ENCODE peak calls at places on chromosomes 12 and 14, in five cellular contexts. Y is Calu3, E is AG10803, C is lower leg skin, B is brain microvascular endothelial cell. D is an unnamed sample.

GRCh38 chr14:22748691-22749090 is 17.8 kb upstream of the OXA1L start:
- DNase-seq in Y (no peak), E (no peak), C (no peak), B (no peak), D (peak)

GRCh38 chr12:76266797-76267196 is 81.4 kb downstream of the BBS10 start:
- DNase-seq in Y (no peak), E (peak), C (peak), B (peak), D (no peak)

GRCh38 chr12:58608711-58609110 is 311.6 kb downstream of the LRIG3 start:
- DNase-seq in Y (no peak), E (peak), C (no peak), B (no peak), D (no peak)

GRCh38 chr12:68374315-68374982 is 42.3 kb upstream of the MDM1 start:
- DNase-seq in Y (no peak), E (no peak), C (no peak), B (no peak), D (no peak)

GRCh38 chr14:92659765-92660561 is 88.5 kb downstream of the LGMN start:
- DNase-seq in Y (no peak), E (peak), C (peak), B (no peak), D (no peak)

GRCh38 chr12:17992002-17992656 is 97.9 kb downstream of the RERGL start:
- DNase-seq in Y (peak), E (peak), C (no peak), B (peak), D (no peak)

GRCh38 chr14:67575684-67576083 is 24.4 kb downstream of the PIGH start:
- DNase-seq in Y (peak), E (no peak), C (no peak), B (peak), D (no peak)

GRCh38 chr14:91177073-91177796 is 63.4 kb downstream of the DGLUCY start:
- DNase-seq in Y (peak), E (peak), C (peak), B (peak), D (peak)

GRCh38 chr12:8948711-8949524 is 527 bp downstream of the M6PR start:
- DNase-seq in Y (no peak), E (peak), C (no peak), B (peak), D (peak)

GRCh38 chr14:32593290-32593942 is 264.3 kb downstream of the AKAP6 start:
- DNase-seq in Y (no peak), E (peak), C (no peak), B (peak), D (no peak)

GRCh38 chr14:99073401-99073800 is 198.6 kb downstream of the BCL11B start:
- DNase-seq in Y (no peak), E (no peak), C (peak), B (no peak), D (no peak)

GRCh38 chr12:89064151-89064550 is 288.1 kb downstream of the DUSP6 start:
- DNase-seq in Y (no peak), E (no peak), C (no peak), B (no peak), D (no peak)

GRCh38 chr12:64780531-64781373 is 21.5 kb upstream of the GNS start:
- DNase-seq in Y (peak), E (no peak), C (no peak), B (no peak), D (peak)

GRCh38 chr12:112905451-112906089 is 1.2 kb upstream of the OAS1 start:
- DNase-seq in Y (peak), E (no peak), C (no peak), B (no peak), D (no peak)

GRCh38 chr14:34980337-34980900 is 2.4 kb upstream of the SRP54 start:
- DNase-seq in Y (no peak), E (no peak), C (no peak), B (no peak), D (no peak)

GRCh38 chr14:64649383-64649998 is 54.7 kb upstream of the PLEKHG3 start:
- DNase-seq in Y (no peak), E (peak), C (peak), B (no peak), D (no peak)

GRCh38 chr12:51639361-51639760 is 48.3 kb downstream of the SCN8A start:
- DNase-seq in Y (no peak), E (peak), C (no peak), B (no peak), D (no peak)

GRCh38 chr12:5027436-5027835 is 16.2 kb upstream of the KCNA5 start:
- DNase-seq in Y (no peak), E (no peak), C (no peak), B (no peak), D (no peak)

DNA sequence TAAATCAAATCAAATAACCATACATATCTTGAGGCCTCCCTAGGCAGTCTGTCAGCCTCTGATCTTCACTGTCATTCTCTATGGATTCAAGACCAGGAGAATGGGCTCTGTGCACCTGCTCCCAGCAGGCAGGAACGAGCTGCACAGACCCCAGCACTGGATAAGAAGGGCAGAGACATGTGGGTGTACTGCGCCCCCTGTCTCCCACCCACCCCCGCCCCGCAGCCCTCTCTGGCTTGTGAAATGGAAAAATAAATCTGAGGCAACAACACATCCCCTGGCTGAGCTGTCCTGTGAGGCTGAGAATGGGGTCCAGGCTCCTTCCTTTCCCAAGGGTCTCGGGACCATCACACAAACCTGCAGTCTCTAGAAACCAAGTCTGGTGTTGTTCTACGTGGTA is 26.2 kb downstream of the CLMN start:
- DNase-seq in Y (no peak), E (no peak), C (no peak), B (no peak), D (no peak)
- TF ChIP-seq CTCF in Y (no peak), E (no peak), C (no peak), B (no peak), D (no peak)

DNA sequence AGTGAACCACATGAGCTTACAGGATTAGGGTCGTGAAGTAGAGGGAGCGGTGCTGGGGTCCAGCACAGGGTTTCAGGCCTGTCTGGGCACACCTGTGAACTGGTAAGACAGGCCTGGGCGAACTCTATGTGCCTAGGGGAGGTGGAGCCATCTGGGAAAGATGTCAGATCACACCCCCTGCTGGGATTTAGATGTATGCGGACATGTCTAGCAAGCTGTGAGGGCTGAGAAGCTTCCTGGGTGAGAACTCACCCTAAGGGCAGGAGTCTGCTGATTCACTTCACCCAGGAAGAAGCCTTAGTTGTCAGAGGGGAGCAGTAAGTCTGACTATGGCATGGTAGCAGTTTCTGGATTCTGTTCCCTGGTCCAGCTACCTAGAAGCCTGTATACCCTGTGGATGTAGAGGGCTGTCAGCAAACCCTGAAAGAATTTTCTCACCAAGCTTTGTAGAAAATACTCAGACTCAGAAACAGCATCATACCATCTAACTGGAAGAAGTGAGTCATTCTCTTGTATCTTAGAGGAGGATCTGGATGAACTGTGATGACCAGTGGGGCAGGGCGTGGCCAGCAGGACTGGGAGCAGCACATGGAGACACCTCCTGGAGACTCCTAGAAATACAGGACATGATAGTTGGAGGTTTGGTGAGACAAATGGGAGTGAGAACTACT is 11.2 kb upstream of the PYGL start:
- DNase-seq in Y (peak), E (peak), C (peak), B (peak), D (no peak)
- TF ChIP-seq CTCF in Y (no peak), E (peak), C (no peak), B (peak), D (no peak)

DNA sequence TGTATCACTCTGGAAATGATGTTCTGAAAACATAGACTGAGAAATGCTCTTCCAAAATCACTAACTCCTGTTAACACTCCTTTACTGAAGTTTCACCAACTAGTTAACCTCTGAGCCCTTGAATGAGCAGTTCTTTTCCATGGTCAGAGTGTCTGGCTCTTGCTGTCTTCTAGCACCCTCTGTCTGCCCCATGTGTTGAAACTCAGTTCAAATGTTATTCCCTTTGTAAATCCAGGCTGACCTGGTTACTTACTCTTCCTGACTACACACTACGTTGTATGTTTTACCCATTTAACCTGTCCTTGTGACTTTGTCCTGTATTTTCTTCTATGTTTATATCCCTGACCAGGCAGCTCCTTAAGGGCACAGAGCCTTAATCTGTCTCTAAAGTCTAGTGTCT is 388.9 kb upstream of the RPL10L start:
- DNase-seq in Y (peak), E (no peak), C (no peak), B (peak), D (no peak)
- TF ChIP-seq CTCF in Y (no peak), E (no peak), C (no peak), B (peak), D (no peak)

GRCh38 chr12:48999371-49000131 is at the start of gene DDN:
- DNase-seq in Y (no peak), E (peak), C (no peak), B (peak), D (peak)
- TF ChIP-seq CTCF in Y (no peak), E (no peak), C (no peak), B (peak), D (no peak)

GRCh38 chr12:60926256-60926655 is 1330.4 kb downstream of the SLC16A7 start:
- DNase-seq in Y (no peak), E (no peak), C (no peak), B (no peak), D (no peak)
- TF ChIP-seq CTCF in Y (no peak), E (no peak), C (no peak), B (no peak), D (no peak)

DNA sequence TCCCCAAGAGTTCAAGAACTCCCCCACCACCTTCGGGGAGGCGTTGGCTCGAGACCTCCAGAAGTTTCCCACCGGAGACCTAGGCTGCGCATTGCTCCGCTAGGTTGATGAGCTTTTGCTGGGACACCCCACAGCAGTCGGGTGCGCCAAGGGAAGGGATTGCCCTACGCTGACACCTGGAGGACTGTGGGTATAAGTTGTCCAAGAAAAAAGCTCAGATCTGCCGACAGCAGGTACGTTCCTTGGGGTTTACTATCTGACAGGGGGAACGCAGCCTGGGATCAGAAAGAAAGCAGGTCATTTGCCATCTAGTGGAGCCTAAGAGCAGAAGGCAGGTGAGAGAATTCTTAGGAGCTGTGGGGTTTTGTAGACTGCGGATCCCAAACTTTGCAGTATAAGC is 98.8 kb downstream of the FRMD6 start:
- DNase-seq in Y (no peak), E (no peak), C (no peak), B (no peak), D (no peak)
- TF ChIP-seq CTCF in Y (no peak), E (no peak), C (no peak), B (peak), D (no peak)

DNA sequence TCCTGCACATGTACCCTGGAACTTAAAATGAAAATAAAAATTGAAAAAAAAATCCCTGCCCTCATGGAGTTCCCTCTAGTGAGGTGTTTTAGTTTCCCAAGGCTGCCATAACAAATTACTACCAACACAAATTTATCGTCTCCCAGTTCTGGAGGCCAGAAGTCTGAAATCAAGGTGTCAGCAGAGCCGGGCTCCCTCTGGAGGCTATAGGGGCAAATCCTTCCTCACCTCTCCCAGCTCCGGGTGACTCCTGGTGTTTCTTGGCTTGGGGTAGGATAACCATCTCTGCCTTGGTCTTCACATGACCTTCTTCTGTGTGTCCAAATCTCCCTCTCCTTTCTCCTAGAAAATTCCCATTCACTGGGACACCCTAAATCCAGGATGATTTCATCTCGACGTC is 50.1 kb downstream of the PLXNC1 start:
- DNase-seq in Y (no peak), E (no peak), C (no peak), B (no peak), D (no peak)
- TF ChIP-seq CTCF in Y (no peak), E (no peak), C (no peak), B (no peak), D (no peak)

GRCh38 chr14:101458536-101459391 is 102.5 kb upstream of the DIO3 start:
- DNase-seq in Y (no peak), E (no peak), C (no peak), B (no peak), D (no peak)

GRCh38 chr14:101456246-101457159 is 104.8 kb upstream of the DIO3 start:
- DNase-seq in Y (no peak), E (no peak), C (no peak), B (no peak), D (no peak)

GRCh38 chr14:101459392-101459900 is 101.8 kb upstream of the DIO3 start:
- DNase-seq in Y (no peak), E (no peak), C (no peak), B (no peak), D (no peak)

GRCh38 chr14:101457936-101458535 is 103.3 kb upstream of the DIO3 start:
- DNase-seq in Y (no peak), E (no peak), C (no peak), B (no peak), D (no peak)

DNA sequence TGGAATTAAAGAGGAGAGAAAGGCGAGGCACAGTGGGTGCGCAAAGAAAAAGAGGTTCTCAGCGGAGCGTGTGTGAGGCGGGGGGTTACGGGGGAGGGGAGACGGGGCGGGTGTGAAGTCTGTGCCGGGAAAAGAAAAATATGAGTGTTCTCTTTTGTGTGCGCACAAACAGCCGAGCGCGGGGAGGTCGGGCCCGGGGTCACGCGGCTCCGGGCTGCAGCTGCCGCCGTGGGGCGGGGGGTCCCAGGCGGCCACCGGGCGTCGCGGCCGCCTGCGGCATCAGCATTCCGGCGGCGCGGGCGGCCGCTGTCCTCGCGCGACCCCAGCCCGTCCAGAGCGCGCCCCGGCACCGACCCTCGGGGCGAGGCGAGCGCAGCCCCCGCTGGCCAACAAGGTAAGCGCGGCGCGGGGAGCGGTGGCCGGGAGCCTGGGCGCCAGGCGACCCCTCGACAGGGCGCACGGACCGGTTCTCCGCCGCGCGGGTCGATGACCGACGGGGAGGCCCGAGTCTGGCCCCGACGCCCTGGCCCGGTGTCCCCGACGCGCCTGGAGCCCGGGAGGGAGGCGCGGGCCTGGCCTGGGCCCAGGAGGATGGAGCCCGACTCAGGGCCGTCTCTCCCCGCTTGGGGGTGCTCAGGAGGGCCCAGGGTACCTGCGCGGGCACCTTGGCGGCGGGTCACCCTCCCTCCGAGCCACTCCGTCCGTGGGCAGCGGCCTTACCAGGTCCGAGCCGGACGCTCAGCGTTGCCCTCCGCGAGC is 103.9 kb upstream of the DIO3 start:
- DNase-seq in Y (no peak), E (no peak), C (no peak), B (no peak), D (no peak)
- TF ChIP-seq CTCF in Y (no peak), E (no peak), C (no peak), B (no peak), D (no peak)

GRCh38 chr14:86055512-86055911 is 525.6 kb downstream of the FLRT2 start:
- DNase-seq in Y (no peak), E (no peak), C (no peak), B (no peak), D (no peak)
- TF ChIP-seq CTCF in Y (no peak), E (peak), C (no peak), B (peak), D (no peak)

DNA sequence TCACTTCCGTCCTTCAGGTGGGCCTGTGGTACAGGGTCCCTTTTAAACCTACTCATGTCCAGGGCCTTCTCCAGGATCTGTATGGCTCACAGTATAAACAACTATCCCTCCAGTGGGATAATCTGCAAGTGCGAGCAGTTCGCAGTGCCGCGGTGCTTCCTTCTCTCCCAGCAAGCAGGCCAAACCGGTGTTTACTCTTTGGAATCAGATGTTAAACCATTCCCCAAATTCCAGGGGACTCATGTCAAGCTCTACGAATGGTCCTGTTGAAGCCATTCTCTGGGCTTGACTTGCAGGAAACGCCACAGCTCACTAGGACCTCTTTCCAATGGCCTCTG is 59.6 kb downstream of the OR11H12 start:
- DNase-seq in Y (no peak), E (no peak), C (no peak), B (no peak), D (no peak)
- TF ChIP-seq CTCF in Y (no peak), E (no peak), C (no peak), B (no peak), D (no peak)

D was measured in activated B cell treated with CpG ODN at 0.5 μM for 24 hours.